ENCODE peak calls at places on chromosome 17, in five cellular contexts. P is sigmoid colon, S is AG04450, B is IMR-90, X is small intestine. A is an unnamed sample.

GRCh38 chr17:75315541-75316243 is 26.5 kb upstream of the SLC25A19 start:
- DNase-seq in P (no peak), S (no peak), B (peak; percentile 47), X (no peak), A (no peak)

GRCh38 chr17:50394711-50395110 is 2.6 kb downstream of the LRRC59 start:
- DNase-seq in P (no peak), S (no peak), B (no peak), X (no peak), A (no peak)

GRCh38 chr17:82351254-82351712 is 7.8 kb upstream of the TEX19 start:
- DNase-seq in P (no peak), S (no peak), B (no peak), X (no peak), A (no peak)

GRCh38 chr17:40327735-40328385 is 18.9 kb downstream of the RARA start:
- DNase-seq in P (peak; percentile 81), S (no peak), B (no peak), X (no peak), A (no peak)

GRCh38 chr17:76491271-76492184 is 9.7 kb downstream of the RHBDF2 start:
- DNase-seq in P (no peak), S (no peak), B (no peak), X (peak; percentile 42), A (no peak)

GRCh38 chr17:67417507-67417906 is 40.4 kb downstream of the PITPNC1 start:
- DNase-seq in P (no peak), S (no peak), B (no peak), X (no peak), A (no peak)

GRCh38 chr17:61444831-61445230 is 7.4 kb upstream of the TBX4 start:
- DNase-seq in P (no peak), S (no peak), B (peak; percentile 79), X (no peak), A (no peak)

GRCh38 chr17:55661359-55661758 is 61.3 kb downstream of the TMEM100 start:
- DNase-seq in P (no peak), S (no peak), B (no peak), X (no peak), A (no peak)

GRCh38 chr17:47980516-47980915 is 9.6 kb downstream of the CDK5RAP3 start:
- DNase-seq in P (no peak), S (no peak), B (no peak), X (no peak), A (no peak)

GRCh38 chr17:33038740-33039139 is 47.1 kb downstream of the SPACA3 start:
- DNase-seq in P (no peak), S (no peak), B (peak; percentile 15), X (peak; percentile 44), A (no peak)

GRCh38 chr17:82933911-82934310 is 94.1 kb upstream of the ZNF750 start:
- DNase-seq in P (peak; percentile 40), S (no peak), B (no peak), X (no peak), A (no peak)

GRCh38 chr17:81158688-81159590 is 6.4 kb upstream of the PVALEF start:
- DNase-seq in P (no peak), S (no peak), B (no peak), X (no peak), A (no peak)

GRCh38 chr17:82424863-82425159 is 6.4 kb upstream of the OGFOD3 start:
- DNase-seq in P (no peak), S (no peak), B (no peak), X (no peak), A (no peak)

GRCh38 chr17:17749921-17750320 is 68.7 kb downstream of the RAI1 start:
- DNase-seq in P (no peak), S (no peak), B (peak; percentile 43), X (peak; percentile 38), A (peak; percentile 43)

GRCh38 chr17:80931421-80932265 is 60.0 kb upstream of the CHMP6 start:
- DNase-seq in P (no peak), S (peak; percentile 48), B (peak; percentile 75), X (no peak), A (peak; percentile 89)

GRCh38 chr17:63537991-63538692 is 12.1 kb upstream of the DCAF7 start:
- DNase-seq in P (peak; percentile 61), S (no peak), B (no peak), X (no peak), A (no peak)

GRCh38 chr17:4043862-4044261 is 79.6 kb upstream of the ATP2A3 start:
- DNase-seq in P (no peak), S (no peak), B (no peak), X (peak; percentile 18), A (no peak)

GRCh38 chr17:45346255-45347015 is 29.6 kb upstream of the MAP3K14 start:
- DNase-seq in P (peak; percentile 63), S (no peak), B (peak; percentile 8), X (no peak), A (no peak)

GRCh38 chr17:13749566-13750235 is 148.0 kb upstream of the HS3ST3A1 start:
- DNase-seq in P (no peak), S (no peak), B (no peak), X (no peak), A (no peak)

GRCh38 chr17:75876938-75877751 is 1.2 kb downstream of the TRIM47 start:
- DNase-seq in P (peak; percentile 98), S (peak; percentile 81), B (peak; percentile 97), X (peak; percentile 46), A (peak; percentile 84)

GRCh38 chr17:81052199-81052997 is 17.4 kb downstream of the BAIAP2 start:
- DNase-seq in P (no peak), S (no peak), B (no peak), X (no peak), A (no peak)

GRCh38 chr17:41186872-41187271 is 2.2 kb upstream of the KRTAP4-1 start:
- DNase-seq in P (no peak), S (no peak), B (no peak), X (no peak), A (no peak)

GRCh38 chr17:4068918-4069317 is 73.9 kb downstream of the ZZEF1 start:
- DNase-seq in P (no peak), S (no peak), B (no peak), X (no peak), A (no peak)

GRCh38 chr17:27473748-27474609 is 17.7 kb downstream of the KSR1 start:
- DNase-seq in P (peak; percentile 75), S (no peak), B (no peak), X (no peak), A (no peak)

GRCh38 chr17:59409336-59410048 is 78.0 kb downstream of the YPEL2 start:
- DNase-seq in P (no peak), S (no peak), B (no peak), X (no peak), A (no peak)
- H3K27ac ChIP-seq in P (no peak overlapping the region), S (no peak overlapping the region), B (no peak overlapping the region), X (no peak overlapping the region), A (no peak overlapping the region)

DNA sequence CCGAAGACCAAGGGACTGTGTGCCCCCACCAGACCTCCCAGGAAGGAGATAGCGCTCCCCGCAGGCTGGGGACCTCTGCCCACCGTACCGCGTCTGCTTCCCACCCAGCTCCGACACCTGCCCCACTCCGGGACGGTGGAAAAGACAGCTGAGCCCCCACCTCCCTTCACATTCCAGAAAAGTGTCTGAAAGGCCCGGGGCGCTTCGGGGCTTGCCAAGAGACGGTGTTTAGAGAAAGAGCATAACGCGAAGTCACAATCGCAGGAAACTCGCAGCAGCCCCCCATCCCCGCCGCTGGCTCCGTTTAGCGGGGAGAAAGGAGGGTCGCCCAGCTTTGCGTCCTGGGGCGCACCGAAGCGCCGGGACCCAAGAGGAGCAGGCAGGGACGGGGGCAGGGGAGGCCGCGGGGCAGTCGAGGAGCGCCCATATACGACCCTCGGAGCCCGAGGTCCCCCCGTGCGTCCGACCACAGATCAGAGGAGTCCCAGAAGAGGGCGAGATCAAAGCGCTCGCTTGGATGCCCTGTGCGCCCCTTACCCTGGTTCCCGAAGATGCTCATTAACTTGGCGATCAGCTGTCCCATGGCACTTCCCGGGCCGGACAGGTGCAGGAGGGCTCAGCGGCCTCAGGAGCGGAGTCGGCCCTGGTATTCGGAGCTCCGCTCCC is 650 bp downstream of the ARL5C start:
- DNase-seq in P (no peak), S (no peak), B (no peak), X (no peak), A (no peak)
- H3K4me3 ChIP-seq in P (peak overlapping the region; percentile 35), S (peak overlapping the region; percentile 63), B (peak overlapping the region; percentile 55), X (peak overlapping the region; percentile 42), A (peak overlapping the region; percentile 62)

DNA sequence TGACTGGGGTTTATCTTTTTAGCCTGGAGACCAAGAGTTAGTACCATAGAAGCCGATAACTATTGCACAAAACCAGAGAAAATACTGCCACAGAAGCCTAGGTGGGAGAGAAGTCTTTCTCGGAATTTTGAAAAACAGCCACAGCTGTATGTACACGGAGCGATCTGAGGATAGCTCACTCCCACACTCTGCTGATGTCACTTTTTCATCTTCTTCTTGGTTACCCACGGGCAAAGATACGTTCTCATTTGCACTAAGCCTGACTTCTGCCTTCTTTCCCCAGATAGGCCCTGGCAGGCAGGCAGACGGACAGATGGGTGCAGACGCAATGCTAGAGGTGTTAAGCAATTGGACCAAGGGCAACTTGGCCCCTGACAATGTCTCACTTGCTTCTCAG is 9.1 kb upstream of the CBX4 start:
- DNase-seq in P (no peak), S (no peak), B (no peak), X (no peak), A (no peak)
- H3K27ac ChIP-seq in P (no peak overlapping the region), S (no peak overlapping the region), B (no peak overlapping the region), X (no peak overlapping the region), A (no peak overlapping the region)

GRCh38 chr17:42783062-42783777 is 2.8 kb downstream of the WNK4 start:
- DNase-seq in P (no peak), S (peak; percentile 41), B (peak; percentile 83), X (no peak), A (peak; percentile 61)

GRCh38 chr17:42780816-42781638 is 617 bp downstream of the WNK4 start:
- DNase-seq in P (no peak), S (no peak), B (no peak), X (no peak), A (no peak)

GRCh38 chr17:42781639-42782401 is 1.4 kb downstream of the WNK4 start:
- DNase-seq in P (no peak), S (no peak), B (no peak), X (no peak), A (no peak)

GRCh38 chr17:42783778-42784138 is 3.3 kb downstream of the WNK4 start:
- DNase-seq in P (no peak), S (no peak), B (no peak), X (no peak), A (no peak)

DNA sequence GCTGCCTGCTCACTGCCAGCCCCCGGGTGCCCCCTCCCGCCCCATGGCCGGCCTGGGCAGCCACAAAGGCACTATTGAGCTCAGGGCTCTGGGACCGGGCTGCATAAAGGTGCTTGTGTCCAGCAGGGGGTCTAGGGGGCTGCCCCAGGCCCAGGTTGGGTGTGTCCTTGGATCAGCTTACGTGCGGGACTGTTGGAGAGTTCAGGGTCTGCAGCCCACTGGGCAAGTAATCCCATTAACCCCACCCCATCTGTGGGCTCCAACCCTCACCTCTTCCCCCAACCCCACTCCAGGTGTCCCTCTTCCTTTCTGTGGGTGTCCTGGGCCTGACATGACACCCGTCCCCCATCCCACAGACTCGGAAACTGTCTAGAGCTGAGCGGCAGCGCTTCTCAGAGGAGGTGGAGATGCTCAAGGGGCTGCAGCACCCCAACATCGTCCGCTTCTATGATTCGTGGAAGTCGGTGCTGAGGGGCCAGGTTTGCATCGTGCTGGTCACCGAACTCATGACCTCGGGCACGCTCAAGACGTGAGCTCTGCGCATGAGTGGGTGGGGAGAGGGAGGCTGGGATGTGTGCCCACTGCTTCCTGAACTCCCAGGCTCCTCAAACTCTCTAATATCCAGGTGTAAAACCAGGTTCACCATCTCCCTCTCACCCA is 2.1 kb downstream of the WNK4 start:
- DNase-seq in P (no peak), S (no peak), B (no peak), X (no peak), A (no peak)
- H3K4me3 ChIP-seq in P (no peak overlapping the region), S (peak overlapping the region; percentile 68), B (no peak overlapping the region), X (no peak overlapping the region), A (peak overlapping the region; percentile 60)